ENCODE peak calls at places on chromosomes 7 and 10, in eight cellular contexts. F is T-helper 17 cell; O is natural killer cell; U is activated naive CD8-positive, alpha-beta T cell treated with anti-CD3 and anti-CD28 coated beads, Interleukin-2, amount 50 U/mL, for 24 hours; R is activated CD4-positive, CD25-positive, alpha-beta regulatory T cell treated with anti-CD3 and anti-CD28 coated beads, Interleukin-2, amount 50 U/mL, for 24 hours; E is Right ventricle myocardium superior; Q is central memory CD8-positive, alpha-beta T cell; J is body of pancreas. I is an unnamed sample.

GRCh38 chr10:18594574-18595156 is 56.7 kb downstream of the NSUN6 start:
- ATAC-seq in E (peak), J (no peak), R (no peak), Q (no peak), U (no peak), O (peak), F (no peak), I (no peak)

GRCh38 chr10:33198610-33199009 is 135.9 kb downstream of the NRP1 start:
- ATAC-seq in R (no peak), J (no peak), Q (no peak), O (no peak), F (no peak), E (no peak), U (no peak), I (no peak)

GRCh38 chr10:127418536-127419168 is 130.5 kb upstream of the NPS start:
- ATAC-seq in R (no peak), F (no peak), Q (no peak), O (no peak), J (no peak), U (no peak), E (peak), I (no peak)

GRCh38 chr10:44390585-44391072 is 5.7 kb upstream of the CXCL12 start:
- ATAC-seq in Q (no peak), U (no peak), J (no peak), F (no peak), E (no peak), R (no peak), O (no peak), I (no peak)

GRCh38 chr10:72511414-72511813 is 114.5 kb downstream of the MICU1 start:
- ATAC-seq in R (no peak), J (no peak), E (no peak), U (no peak), Q (no peak), O (no peak), F (no peak), I (no peak)

GRCh38 chr7:69776611-69777010 is 178.3 kb downstream of the AUTS2 start:
- ATAC-seq in O (no peak), Q (no peak), J (no peak), E (no peak), F (no peak), U (no peak), R (no peak), I (no peak)

GRCh38 chr10:98349508-98349922 is 65.5 kb downstream of the PYROXD2 start:
- ATAC-seq in U (no peak), J (peak), F (no peak), O (peak), E (peak), Q (peak), R (no peak), I (peak)

GRCh38 chr7:34507191-34507590 is 150.8 kb upstream of the NPSR1 start:
- ATAC-seq in O (no peak), E (no peak), U (no peak), Q (no peak), J (no peak), F (no peak), R (no peak), I (no peak)

GRCh38 chr10:69624245-69624786 is 5.7 kb upstream of the FAM241B start:
- ATAC-seq in Q (peak), E (no peak), J (no peak), F (peak), R (no peak), U (no peak), O (no peak), I (no peak)

I was measured in stimulated activated memory B cell treated with anti-CD40 and anti-IgM and Interleukin-4, amounts not matched to agents 10 μg/mL and 1 μg/mL and 100 μg/mL, for 72 hours.